ENCODE peak calls at places on chromosome 16, in five cellular contexts. One of them, this sample, is unnamed.

GRCh38 chr16:66668777-66669444 is 27.6 kb downstream of the CMTM4 start:
- DNase-seq in HEK293T: no peak
- DNase-seq in NT2/D1: no peak
- DNase-seq in GM12878: no peak
- DNase-seq in HepG2: no peak
- DNase-seq in this sample: no peak

GRCh38 chr16:14961405-14962186 is 13.2 kb upstream of the PDXDC1 start:
- DNase-seq in HEK293T: no peak
- DNase-seq in NT2/D1: no peak
- DNase-seq in GM12878: no peak
- DNase-seq in HepG2: no peak
- DNase-seq in this sample: peak

GRCh38 chr16:73196670-73197069 is 148.7 kb upstream of the ZFHX3 start:
- DNase-seq in HEK293T: peak
- DNase-seq in NT2/D1: peak
- DNase-seq in GM12878: peak
- DNase-seq in HepG2: peak
- DNase-seq in this sample: peak

GRCh38 chr16:2253293-2253692 is 1.9 kb upstream of the ECI1 start:
- DNase-seq in HEK293T: no peak
- DNase-seq in NT2/D1: no peak
- DNase-seq in GM12878: no peak
- DNase-seq in HepG2: no peak
- DNase-seq in this sample: no peak

GRCh38 chr16:57407521-57408353 is 3.2 kb downstream of the CCL17 start:
- DNase-seq in HEK293T: no peak
- DNase-seq in NT2/D1: no peak
- DNase-seq in GM12878: no peak
- DNase-seq in HepG2: no peak
- DNase-seq in this sample: no peak

GRCh38 chr16:2715519-2715918 is 4.5 kb downstream of the PRSS27 start:
- DNase-seq in HEK293T: no peak
- DNase-seq in NT2/D1: no peak
- DNase-seq in GM12878: no peak
- DNase-seq in HepG2: no peak
- DNase-seq in this sample: peak

GRCh38 chr16:55487048-55487803 is 8.2 kb downstream of the MMP2 start:
- DNase-seq in HEK293T: no peak
- DNase-seq in NT2/D1: no peak
- DNase-seq in GM12878: no peak
- DNase-seq in HepG2: no peak
- DNase-seq in this sample: no peak

GRCh38 chr16:23182675-23183485 is at the start of gene SCNN1G:
- DNase-seq in HEK293T: peak
- DNase-seq in NT2/D1: no peak
- DNase-seq in GM12878: no peak
- DNase-seq in HepG2: no peak
- DNase-seq in this sample: no peak

GRCh38 chr16:4290236-4290830 is 17.5 kb upstream of the TFAP4 start:
- DNase-seq in HEK293T: no peak
- DNase-seq in NT2/D1: no peak
- DNase-seq in GM12878: no peak
- DNase-seq in HepG2: peak
- DNase-seq in this sample: no peak

GRCh38 chr16:78200623-78201096 is 101.2 kb downstream of the WWOX start:
- DNase-seq in HEK293T: no peak
- DNase-seq in NT2/D1: no peak
- DNase-seq in GM12878: no peak
- DNase-seq in HepG2: peak
- DNase-seq in this sample: no peak

GRCh38 chr16:11794991-11795886 is 1.8 kb downstream of the ZC3H7A start:
- DNase-seq in HEK293T: no peak
- DNase-seq in NT2/D1: no peak
- DNase-seq in GM12878: no peak
- DNase-seq in HepG2: no peak
- DNase-seq in this sample: no peak

GRCh38 chr16:6682142-6682811 is 650.4 kb upstream of the RBFOX1 start:
- DNase-seq in HEK293T: peak
- DNase-seq in NT2/D1: peak
- DNase-seq in GM12878: no peak
- DNase-seq in HepG2: peak
- DNase-seq in this sample: peak

GRCh38 chr16:28494141-28494851 is at the start of gene APOBR:
- DNase-seq in HEK293T: no peak
- DNase-seq in NT2/D1: no peak
- DNase-seq in GM12878: peak
- DNase-seq in HepG2: no peak
- DNase-seq in this sample: no peak

GRCh38 chr16:71567931-71568330 is 9.0 kb downstream of the TAT start:
- DNase-seq in HEK293T: no peak
- DNase-seq in NT2/D1: no peak
- DNase-seq in GM12878: no peak
- DNase-seq in HepG2: no peak
- DNase-seq in this sample: no peak

GRCh38 chr16:87662254-87663204 is 60.2 kb downstream of the JPH3 start:
- DNase-seq in HEK293T: no peak
- DNase-seq in NT2/D1: no peak
- DNase-seq in GM12878: no peak
- DNase-seq in HepG2: no peak
- DNase-seq in this sample: no peak

GRCh38 chr16:12066823-12067222 is 90.3 kb downstream of the SNX29 start:
- DNase-seq in HEK293T: no peak
- DNase-seq in NT2/D1: no peak
- DNase-seq in GM12878: no peak
- DNase-seq in HepG2: no peak
- DNase-seq in this sample: no peak

GRCh38 chr16:87692176-87692575 is 73.6 kb downstream of the KLHDC4 start:
- DNase-seq in HEK293T: no peak
- DNase-seq in NT2/D1: no peak
- DNase-seq in GM12878: no peak
- DNase-seq in HepG2: no peak
- DNase-seq in this sample: no peak

GRCh38 chr16:9407206-9407758 is 315.8 kb downstream of the HAPSTR1 start:
- DNase-seq in HEK293T: no peak
- DNase-seq in NT2/D1: no peak
- DNase-seq in GM12878: no peak
- DNase-seq in HepG2: no peak
- DNase-seq in this sample: no peak

GRCh38 chr16:11202260-11203091 is 53.5 kb downstream of the SOCS1 start:
- DNase-seq in HEK293T: no peak
- DNase-seq in NT2/D1: no peak
- DNase-seq in GM12878: peak
- DNase-seq in HepG2: no peak
- DNase-seq in this sample: no peak

GRCh38 chr16:81711609-81712329 is 67.3 kb upstream of the PLCG2 start:
- DNase-seq in HEK293T: no peak
- DNase-seq in NT2/D1: no peak
- DNase-seq in GM12878: no peak
- DNase-seq in HepG2: no peak
- DNase-seq in this sample: no peak

GRCh38 chr16:19639986-19640421 is 78.0 kb downstream of the KNOP1 start:
- DNase-seq in HEK293T: no peak
- DNase-seq in NT2/D1: no peak
- DNase-seq in GM12878: no peak
- DNase-seq in HepG2: no peak
- DNase-seq in this sample: no peak

GRCh38 chr16:50459681-50460080 is 88.5 kb upstream of the NKD1 start:
- DNase-seq in HEK293T: no peak
- DNase-seq in NT2/D1: no peak
- DNase-seq in GM12878: no peak
- DNase-seq in HepG2: no peak
- DNase-seq in this sample: no peak
- TF ChIP-seq SUZ12 in HEK293T: no peak
- TF ChIP-seq SUZ12 in NT2/D1: no peak
- TF ChIP-seq SUZ12 in GM12878: no peak
- TF ChIP-seq SUZ12 in HepG2: no peak
- TF ChIP-seq SUZ12 in this sample: no peak

DNA sequence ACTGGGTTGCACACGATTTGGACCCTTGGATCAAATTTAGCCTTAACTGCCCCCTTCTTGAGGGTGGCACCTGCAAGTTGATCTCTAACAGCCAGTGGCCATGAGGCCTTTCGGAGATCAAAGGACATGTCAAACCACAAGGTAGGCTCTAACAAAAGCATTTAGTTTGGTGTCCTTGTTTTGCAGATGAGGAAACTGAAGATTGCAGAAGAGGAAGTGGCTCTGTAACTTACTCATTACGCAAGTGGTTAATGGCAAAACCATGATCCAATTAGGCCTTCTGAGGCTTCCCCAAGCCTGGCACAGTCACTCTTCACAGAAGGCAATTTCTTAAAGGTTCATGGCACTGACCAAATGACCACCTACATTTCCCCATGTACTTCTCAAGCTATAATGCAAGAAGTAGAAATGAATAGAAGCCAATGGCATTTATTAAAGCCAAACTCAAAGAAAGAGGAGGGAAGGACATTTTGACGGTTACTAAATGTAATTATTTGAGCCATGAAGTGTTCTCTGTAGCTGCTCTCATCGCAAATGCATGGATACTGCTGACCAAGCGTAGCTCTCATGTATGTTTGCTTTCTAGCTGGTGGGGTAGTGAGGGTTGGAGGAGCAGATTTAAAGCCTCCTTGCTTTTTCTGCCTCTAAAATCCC is 32.8 kb upstream of the ABCC12 start:
- DNase-seq in HEK293T: no peak
- DNase-seq in NT2/D1: no peak
- DNase-seq in GM12878: peak
- DNase-seq in HepG2: peak
- DNase-seq in this sample: no peak
- TF ChIP-seq SUZ12 in HEK293T: no peak
- TF ChIP-seq SUZ12 in NT2/D1: no peak
- TF ChIP-seq SUZ12 in GM12878: no peak
- TF ChIP-seq SUZ12 in HepG2: no peak
- TF ChIP-seq SUZ12 in this sample: no peak

GRCh38 chr16:16093625-16094332 is 129.5 kb downstream of the ABCC6 start:
- DNase-seq in HEK293T: no peak
- DNase-seq in NT2/D1: no peak
- DNase-seq in GM12878: no peak
- DNase-seq in HepG2: no peak
- DNase-seq in this sample: no peak

GRCh38 chr16:16096858-16097213 is 126.5 kb downstream of the ABCC6 start:
- DNase-seq in HEK293T: no peak
- DNase-seq in NT2/D1: no peak
- DNase-seq in GM12878: no peak
- DNase-seq in HepG2: no peak
- DNase-seq in this sample: no peak

GRCh38 chr16:16099320-16099719 is 124.0 kb downstream of the ABCC6 start:
- DNase-seq in HEK293T: no peak
- DNase-seq in NT2/D1: no peak
- DNase-seq in GM12878: no peak
- DNase-seq in HepG2: no peak
- DNase-seq in this sample: no peak

GRCh38 chr16:16095646-16096045 is 127.6 kb downstream of the ABCC6 start:
- DNase-seq in HEK293T: no peak
- DNase-seq in NT2/D1: no peak
- DNase-seq in GM12878: no peak
- DNase-seq in HepG2: no peak
- DNase-seq in this sample: no peak

DNA sequence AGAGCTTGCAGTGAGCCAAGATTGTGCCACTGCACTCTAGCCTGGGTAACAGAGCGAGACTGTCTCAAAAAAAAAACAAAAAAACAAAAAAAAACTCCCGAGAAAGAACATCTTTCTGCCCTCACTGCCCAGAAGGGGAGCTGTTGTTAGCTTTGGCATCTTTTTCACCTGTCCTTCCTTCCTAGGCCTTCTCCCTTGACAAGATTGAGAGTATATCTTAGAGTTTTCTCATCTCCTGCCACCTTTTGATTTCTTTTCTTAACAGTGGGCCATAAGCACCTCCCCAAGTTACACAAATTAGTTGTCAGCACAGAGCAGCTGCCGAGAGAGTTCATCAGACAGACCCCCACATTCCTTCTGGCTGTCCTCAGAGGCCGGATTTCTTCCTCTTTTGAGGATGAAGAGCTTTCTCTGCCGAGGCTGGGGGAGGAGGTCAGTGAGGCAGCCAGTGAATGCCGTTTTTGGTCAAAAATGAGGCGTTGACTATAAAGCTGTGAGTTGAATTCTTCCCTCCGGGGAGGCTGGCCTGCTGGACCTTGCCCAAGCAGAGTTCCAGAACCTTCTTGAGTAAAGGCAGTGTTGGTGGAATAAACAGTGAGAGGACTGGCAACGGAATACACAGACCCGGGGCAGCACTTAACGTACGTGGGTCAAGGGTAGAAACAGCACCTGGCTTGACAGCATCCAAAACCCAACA is 127.0 kb downstream of the ABCC6 start:
- DNase-seq in HEK293T: no peak
- DNase-seq in NT2/D1: no peak
- DNase-seq in GM12878: no peak
- DNase-seq in HepG2: no peak
- DNase-seq in this sample: no peak
- TF ChIP-seq SUZ12 in HEK293T: no peak
- TF ChIP-seq SUZ12 in NT2/D1: no peak
- TF ChIP-seq SUZ12 in GM12878: no peak
- TF ChIP-seq SUZ12 in HepG2: no peak
- TF ChIP-seq SUZ12 in this sample: no peak

GRCh38 chr16:879461-879861 is 78.9 kb upstream of the GNG13 start:
- DNase-seq in HEK293T: no peak
- DNase-seq in NT2/D1: no peak
- DNase-seq in GM12878: no peak
- DNase-seq in HepG2: no peak
- DNase-seq in this sample: no peak

GRCh38 chr16:878886-879285 is 78.4 kb upstream of the GNG13 start:
- DNase-seq in HEK293T: no peak
- DNase-seq in NT2/D1: no peak
- DNase-seq in GM12878: no peak
- DNase-seq in HepG2: no peak
- DNase-seq in this sample: no peak

GRCh38 chr16:877242-878065 is 76.9 kb upstream of the GNG13 start:
- DNase-seq in HEK293T: no peak
- DNase-seq in NT2/D1: no peak
- DNase-seq in GM12878: no peak
- DNase-seq in HepG2: no peak
- DNase-seq in this sample: no peak

GRCh38 chr16:876523-877241 is 76.1 kb upstream of the GNG13 start:
- DNase-seq in HEK293T: no peak
- DNase-seq in NT2/D1: no peak
- DNase-seq in GM12878: no peak
- DNase-seq in HepG2: no peak
- DNase-seq in this sample: no peak

DNA sequence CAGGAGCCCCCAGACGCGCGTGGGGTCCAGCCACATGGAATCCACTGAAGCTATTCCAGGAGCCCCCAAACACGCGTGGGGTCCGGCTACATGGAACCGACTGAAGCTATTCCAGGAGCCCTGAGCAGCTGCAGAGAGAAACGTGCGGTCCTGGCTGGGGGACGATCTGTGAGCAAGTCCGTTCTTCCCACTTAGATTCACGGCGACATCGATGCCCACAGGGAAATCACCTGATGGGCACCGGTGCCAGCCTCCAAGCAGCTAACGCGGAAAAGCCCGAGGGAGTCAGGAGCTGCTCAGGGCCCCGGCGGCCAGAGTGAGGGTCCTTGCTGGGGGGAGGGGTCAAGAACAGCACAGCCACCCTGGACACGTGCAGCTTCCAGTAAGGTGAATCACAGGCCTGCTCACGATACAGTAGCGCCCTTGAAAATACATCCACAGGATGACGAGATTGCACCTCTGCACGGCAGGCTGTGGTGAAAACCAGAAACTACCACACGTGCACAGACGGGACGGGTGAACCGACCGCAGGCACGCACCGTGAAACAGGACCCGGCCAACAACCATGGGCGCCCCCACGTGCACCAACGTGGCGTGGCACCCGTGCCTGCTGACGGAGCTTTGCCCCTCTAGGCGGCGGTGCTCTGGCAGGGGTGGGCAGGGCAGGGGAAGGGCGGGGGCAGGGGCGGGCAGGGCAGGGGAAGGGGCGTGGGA is 77.7 kb upstream of the GNG13 start:
- DNase-seq in HEK293T: no peak
- DNase-seq in NT2/D1: no peak
- DNase-seq in GM12878: no peak
- DNase-seq in HepG2: no peak
- DNase-seq in this sample: peak
- TF ChIP-seq SUZ12 in HEK293T: no peak
- TF ChIP-seq SUZ12 in NT2/D1: no peak
- TF ChIP-seq SUZ12 in GM12878: no peak
- TF ChIP-seq SUZ12 in HepG2: no peak
- TF ChIP-seq SUZ12 in this sample: no peak

This sample was measured in H1.